ENCODE peak calls at places on chromosomes 3 and 15, in four cellular contexts. B is body of pancreas, U is RWPE1, L is uterus. N is an unnamed sample.
A peak's percentile ranks its signal among the peaks of the same experiment; 100 is the strongest.

GRCh38 chr3:116473602-116474001 is 28.3 kb upstream of the LSAMP start:
- DNase-seq in B (no peak), U (no peak), L (no peak), N (no peak)

GRCh38 chr3:46705751-46706572 is 4.8 kb downstream of the TMIE start:
- DNase-seq in B (no peak), U (peak; percentile 26), L (no peak), N (no peak)

GRCh38 chr15:90184119-90184785 is 16.9 kb upstream of the SEMA4B start:
- DNase-seq in B (peak; percentile 92), U (peak; percentile 83), L (peak; percentile 89), N (peak; percentile 78)

GRCh38 chr15:41698779-41699178 is 38.6 kb downstream of the MGA start:
- DNase-seq in B (no peak), U (no peak), L (no peak), N (no peak)

GRCh38 chr3:119893769-119894168 is 111.9 kb downstream of the NR1I2 start:
- DNase-seq in B (no peak), U (no peak), L (no peak), N (no peak)

GRCh38 chr15:45136378-45136764 is 6.6 kb downstream of the DUOX1 start:
- DNase-seq in B (no peak), U (no peak), L (no peak), N (no peak)

GRCh38 chr15:51955514-51955913 is 16.1 kb downstream of the LEO1 start:
- DNase-seq in B (no peak), U (no peak), L (no peak), N (no peak)

GRCh38 chr3:169575381-169575780 is 88.1 kb downstream of the MECOM start:
- DNase-seq in B (no peak), U (peak; percentile 55), L (no peak), N (no peak)

GRCh38 chr15:39833515-39833981 is 50.9 kb upstream of the FSIP1 start:
- DNase-seq in B (no peak), U (peak; percentile 44), L (no peak), N (no peak)

GRCh38 chr3:12444582-12445468 is 39.5 kb upstream of the TSEN2 start:
- DNase-seq in B (no peak), U (peak; percentile 44), L (no peak), N (no peak)

GRCh38 chr15:90871716-90872480 is 3.5 kb downstream of the FURIN start:
- DNase-seq in B (no peak), U (peak; percentile 51), L (peak; percentile 28), N (peak; percentile 41)

GRCh38 chr3:152155654-152156053 is 113.1 kb upstream of the MBNL1 start:
- DNase-seq in B (no peak), U (no peak), L (no peak), N (no peak)

GRCh38 chr3:128297401-128298138 is 144.3 kb downstream of the EEFSEC start:
- DNase-seq in B (peak; percentile 55), U (peak; percentile 38), L (peak; percentile 20), N (no peak)

GRCh38 chr15:29784413-29784812 is 37.9 kb downstream of the TJP1 start:
- DNase-seq in B (no peak), U (peak; percentile 9), L (no peak), N (no peak)

GRCh38 chr3:5202267-5202666 is 14.8 kb downstream of the EDEM1 start:
- DNase-seq in B (no peak), U (no peak), L (no peak), N (no peak)

GRCh38 chr15:60916674-60917468 is 312.2 kb downstream of the RORA start:
- DNase-seq in B (peak; percentile 88), U (peak; percentile 65), L (peak; percentile 90), N (peak; percentile 74)

GRCh38 chr3:198079771-198080520 is 119.9 kb downstream of the LMLN start:
- DNase-seq in B (peak; percentile 11), U (peak; percentile 44), L (no peak), N (peak; percentile 15)

GRCh38 chr3:61901986-61902385 is 340.6 kb downstream of the PTPRG start:
- DNase-seq in B (no peak), U (no peak), L (no peak), N (no peak)

GRCh38 chr3:151925419-151925818 is 52.0 kb downstream of the SUCNR1 start:
- DNase-seq in B (no peak), U (no peak), L (no peak), N (no peak)

GRCh38 chr3:113531826-113532697 is at the start of gene SIDT1:
- DNase-seq in B (peak; percentile 60), U (no peak), L (peak; percentile 26), N (peak; percentile 78)

GRCh38 chr15:67051088-67051659 is 14.2 kb upstream of the SMAD3 start:
- DNase-seq in B (no peak), U (no peak), L (peak; percentile 37), N (no peak)

GRCh38 chr3:140050977-140051957 is 116.3 kb downstream of the CLSTN2 start:
- DNase-seq in B (no peak), U (peak; percentile 13), L (no peak), N (no peak)

GRCh38 chr15:58440922-58441321 is 9.1 kb downstream of the LIPC start:
- DNase-seq in B (peak; percentile 40), U (peak; percentile 71), L (no peak), N (no peak)

GRCh38 chr15:73026496-73027054 is 25.7 kb upstream of the NEO1 start:
- DNase-seq in B (no peak), U (no peak), L (no peak), N (no peak)

GRCh38 chr3:172516318-172517214 is 6.7 kb downstream of the TNFSF10 start:
- DNase-seq in B (peak; percentile 80), U (peak; percentile 84), L (peak; percentile 42), N (no peak)

DNA sequence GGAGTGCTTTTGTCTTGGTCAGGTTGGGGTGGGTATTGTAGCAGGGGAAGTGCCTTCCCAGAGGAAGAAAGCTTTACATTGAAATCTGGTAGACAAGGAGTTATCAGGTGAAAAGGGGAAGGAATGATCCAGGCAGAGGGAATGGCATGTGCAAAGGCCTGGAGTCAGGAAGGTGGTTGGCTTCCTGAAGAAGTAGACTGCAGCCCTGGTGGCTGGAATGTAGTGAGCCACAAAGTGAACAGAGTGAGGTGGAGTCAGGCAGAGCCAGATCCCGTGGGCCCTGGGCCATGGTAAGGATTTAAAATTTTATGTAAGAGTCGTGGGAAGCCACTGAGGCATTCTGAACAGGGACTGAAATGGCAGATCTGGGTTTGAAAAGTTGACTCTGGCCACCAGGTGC is 58.3 kb downstream of the RAB11A start:
- DNase-seq in B (no peak), U (no peak), L (no peak), N (no peak)
- TF ChIP-seq CTCF in B (no peak), U (no peak), L (no peak), N (no peak)

DNA sequence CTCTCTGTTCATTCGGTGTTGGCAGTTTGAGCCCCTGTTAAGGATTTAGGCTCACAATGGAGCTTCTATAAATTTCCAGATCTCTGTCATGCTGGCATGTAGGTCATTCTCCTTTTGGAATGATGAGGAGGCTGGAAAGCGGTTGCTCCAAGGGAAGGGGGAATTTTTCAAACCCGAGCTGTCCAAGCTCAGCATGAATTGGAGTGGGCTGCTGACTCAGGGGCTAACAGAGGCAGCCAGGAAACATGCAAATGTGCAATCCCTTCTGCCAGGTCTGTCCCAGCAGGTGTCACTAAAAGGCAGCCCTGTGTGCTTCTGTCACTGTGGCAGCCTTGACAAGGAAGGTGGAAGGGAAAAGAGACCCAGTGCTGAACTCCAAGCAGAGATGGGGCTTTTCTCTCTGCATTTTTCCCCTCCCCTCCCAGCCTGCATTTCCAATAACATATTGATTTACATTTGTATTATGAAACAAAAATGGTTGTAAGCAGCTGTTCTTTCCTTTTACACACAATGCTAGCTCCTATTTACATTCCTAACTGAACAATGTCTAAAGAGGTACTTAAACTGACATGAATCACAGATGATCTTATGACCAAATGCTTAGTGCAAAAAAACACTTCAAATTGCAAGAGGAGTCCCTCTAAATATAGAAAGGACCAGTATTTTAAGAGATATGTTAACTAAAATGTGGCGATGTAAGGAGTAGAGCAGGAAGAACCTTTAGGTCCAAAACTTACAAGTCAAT is 84.4 kb upstream of the ATP10A start:
- DNase-seq in B (peak; percentile 21), U (no peak), L (no peak), N (no peak)
- TF ChIP-seq CTCF in B (peak; percentile 44), U (no peak), L (no peak), N (no peak)

DNA sequence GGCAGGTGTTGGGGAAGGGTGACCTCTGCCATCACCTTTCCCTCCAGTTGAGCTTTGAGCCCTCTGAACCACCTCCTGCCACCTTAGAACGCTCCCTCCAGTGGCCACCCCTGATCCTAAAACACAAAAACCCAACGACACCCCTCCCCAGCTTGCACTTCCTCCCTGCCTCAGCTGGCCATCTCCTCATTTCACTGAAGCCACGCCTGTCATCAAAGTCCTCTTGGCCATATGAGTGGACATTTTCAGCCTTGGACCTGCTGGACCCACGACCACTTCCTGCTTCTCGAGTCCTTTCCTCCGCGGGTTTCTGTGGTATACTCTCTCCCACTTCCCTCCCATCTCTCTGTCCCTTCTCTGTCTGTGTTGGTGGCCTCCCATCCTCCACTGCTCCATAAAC is 48.5 kb upstream of the NR2C2 start:
- DNase-seq in B (no peak), U (no peak), L (no peak), N (no peak)
- TF ChIP-seq CTCF in B (no peak), U (no peak), L (no peak), N (no peak)

GRCh38 chr3:103662591-103662990 is 1227.8 kb downstream of the ZPLD1 start:
- DNase-seq in B (no peak), U (no peak), L (no peak), N (no peak)
- TF ChIP-seq CTCF in B (no peak), U (no peak), L (no peak), N (no peak)

DNA sequence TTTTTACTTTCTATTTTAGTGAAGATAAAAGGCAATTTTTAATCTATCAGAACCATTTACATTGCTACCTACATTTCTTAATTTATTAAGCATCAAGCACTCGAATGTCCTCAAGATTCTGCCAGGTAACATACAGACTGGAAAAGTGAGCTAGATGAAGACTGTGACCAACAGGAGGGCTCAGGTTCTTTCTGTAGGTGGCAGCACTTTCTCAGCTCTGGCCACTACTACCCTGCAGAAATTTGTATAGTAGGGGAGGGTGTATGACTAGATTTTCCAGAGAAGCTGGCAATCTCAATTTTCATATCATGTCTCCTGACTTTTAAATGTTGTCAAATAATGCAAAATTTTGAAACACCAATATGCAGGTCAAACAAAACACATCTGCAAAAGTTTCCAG is 165.0 kb upstream of the SUCLG2 start:
- DNase-seq in B (no peak), U (no peak), L (no peak), N (no peak)
- TF ChIP-seq CTCF in B (peak; percentile 55), U (no peak), L (no peak), N (peak; percentile 17)

GRCh38 chr15:74889882-74890768 is at the start of gene MPI:
- DNase-seq in B (peak; percentile 84), U (peak; percentile 94), L (peak; percentile 78), N (peak; percentile 96)

GRCh38 chr15:74891469-74891868 is 1.6 kb downstream of the MPI start:
- DNase-seq in B (peak; percentile 73), U (no peak), L (no peak), N (no peak)

GRCh38 chr15:74893627-74894026 is 3.8 kb downstream of the MPI start:
- DNase-seq in B (no peak), U (no peak), L (no peak), N (no peak)

GRCh38 chr15:74892931-74893330 is 3.1 kb downstream of the MPI start:
- DNase-seq in B (no peak), U (no peak), L (no peak), N (no peak)

GRCh38 chr15:74892313-74892712 is 2.5 kb downstream of the MPI start:
- DNase-seq in B (peak; percentile 79), U (peak; percentile 57), L (no peak), N (no peak)
- TF ChIP-seq CTCF in B (peak; percentile 21), U (no peak), L (no peak), N (no peak)

GRCh38 chr3:158313344-158313927 is 203.5 kb downstream of the RSRC1 start:
- DNase-seq in B (no peak), U (peak; percentile 40), L (no peak), N (peak; percentile 27)
- TF ChIP-seq CTCF in B (no peak), U (peak; percentile 37), L (no peak), N (peak; percentile 61)

N was measured in GM10248.